ENCODE peak calls at places on chromosome 5, in six cellular contexts. A is adrenal gland; E is lower lobe of right lung; P is K562; L is CD8-positive, alpha-beta memory T cell; O is heart right ventricle. G is an unnamed sample.

GRCh38 chr5:7435503-7435902 is 39.6 kb downstream of the ADCY2 start:
- DNase-seq in A (no peak), E (no peak), P (no peak), L (no peak), O (no peak), G (no peak)

GRCh38 chr5:111551569-111552275 is 39.4 kb upstream of the STARD4 start:
- DNase-seq in A (no peak), E (no peak), P (no peak), L (no peak), O (no peak), G (no peak)

GRCh38 chr5:177194278-177194677 is 60.7 kb downstream of the NSD1 start:
- DNase-seq in A (peak; percentile 72), E (no peak), P (no peak), L (no peak), O (no peak), G (peak; percentile 14)

GRCh38 chr5:176353533-176353932 is 8.0 kb downstream of the KIAA1191 start:
- DNase-seq in A (no peak), E (no peak), P (no peak), L (no peak), O (no peak), G (no peak)

GRCh38 chr5:83645936-83646335 is 74.7 kb downstream of the HAPLN1 start:
- DNase-seq in A (no peak), E (no peak), P (no peak), L (no peak), O (no peak), G (no peak)

GRCh38 chr5:110055301-110055700 is 365.6 kb downstream of the MAN2A1 start:
- DNase-seq in A (no peak), E (no peak), P (no peak), L (no peak), O (no peak), G (no peak)

GRCh38 chr5:175422058-175422457 is 21.9 kb downstream of the DRD1 start:
- DNase-seq in A (no peak), E (no peak), P (no peak), L (no peak), O (no peak), G (no peak)

GRCh38 chr5:137935190-137935589 is 45.9 kb downstream of the PKD2L2 start:
- DNase-seq in A (no peak), E (no peak), P (no peak), L (no peak), O (no peak), G (no peak)

GRCh38 chr5:23721336-23721735 is 213.9 kb downstream of the PRDM9 start:
- DNase-seq in A (no peak), E (no peak), P (no peak), L (no peak), O (no peak), G (no peak)

GRCh38 chr5:14525397-14525796 is 56.2 kb upstream of the OTULINL start:
- DNase-seq in A (no peak), E (no peak), P (no peak), L (no peak), O (no peak), G (no peak)

GRCh38 chr5:133942589-133943474 is 25.6 kb downstream of the C5orf15 start:
- DNase-seq in A (peak; percentile 50), E (no peak), P (no peak), L (no peak), O (no peak), G (peak; percentile 31)

GRCh38 chr5:3385874-3386536 is 209.6 kb upstream of the IRX1 start:
- DNase-seq in A (no peak), E (no peak), P (no peak), L (no peak), O (no peak), G (no peak)

GRCh38 chr5:3382151-3382550 is 213.5 kb upstream of the IRX1 start:
- DNase-seq in A (no peak), E (no peak), P (no peak), L (no peak), O (no peak), G (no peak)

GRCh38 chr5:3382782-3383181 is 212.8 kb upstream of the IRX1 start:
- DNase-seq in A (no peak), E (no peak), P (no peak), L (no peak), O (no peak), G (no peak)

GRCh38 chr5:3386676-3387075 is 209.0 kb upstream of the IRX1 start:
- DNase-seq in A (no peak), E (no peak), P (no peak), L (no peak), O (no peak), G (no peak)

DNA sequence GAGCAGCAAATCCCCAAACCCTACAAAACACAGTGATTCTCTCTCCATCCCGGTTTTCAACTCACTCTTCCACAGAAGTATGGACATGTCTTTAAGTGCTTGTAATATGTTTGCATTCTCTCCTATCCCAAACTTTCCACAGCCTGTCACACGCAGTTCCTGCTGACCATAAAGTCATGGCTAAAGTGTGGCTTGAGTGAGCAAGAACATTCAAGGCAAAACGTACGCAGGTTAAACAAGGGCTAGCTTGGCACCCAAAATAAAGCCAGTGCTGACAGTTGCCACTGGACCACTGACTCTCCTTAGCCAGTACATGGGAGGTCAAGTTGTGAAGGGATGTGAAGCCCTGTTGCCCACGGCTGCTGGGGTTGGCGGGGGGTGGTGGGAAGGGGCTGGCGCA is 211.1 kb upstream of the IRX1 start:
- DNase-seq in A (no peak), E (no peak), P (no peak), L (no peak), O (no peak), G (no peak)
- H3K9me3 ChIP-seq in A (no peaks in the 10 kb centered on the region), E (no peaks in the 10 kb centered on the region), P (no peaks in the 10 kb centered on the region), L (no peaks in the 10 kb centered on the region), O (no peaks in the 10 kb centered on the region), G (no peaks in the 10 kb centered on the region)

GRCh38 chr5:181087309-181087708 is 43.7 kb downstream of the OR2V1 start:
- DNase-seq in A (no peak), E (no peak), P (no peak), L (no peak), O (no peak), G (no peak)
- H3K27me3 ChIP-seq in A (no peaks in the 10 kb centered on the region), E (peaks cover 3% of the 10 kb centered on the region), P (no peaks in the 10 kb centered on the region), L (peaks cover under 1% of the 10 kb centered on the region), O (peaks cover 3% of the 10 kb centered on the region), G (peaks cover 5% of the 10 kb centered on the region)

GRCh38 chr5:96883871-96884270 is 7.6 kb downstream of the ERAP2 start:
- DNase-seq in A (no peak), E (no peak), P (no peak), L (no peak), O (no peak), G (no peak)

GRCh38 chr5:96880402-96881164 is 4.3 kb downstream of the ERAP2 start:
- DNase-seq in A (no peak), E (no peak), P (no peak), L (no peak), O (no peak), G (peak; percentile 37)

GRCh38 chr5:96884995-96885394 is 8.7 kb downstream of the ERAP2 start:
- DNase-seq in A (no peak), E (no peak), P (no peak), L (no peak), O (no peak), G (no peak)

GRCh38 chr5:96881511-96882115 is 5.3 kb downstream of the ERAP2 start:
- DNase-seq in A (no peak), E (no peak), P (no peak), L (no peak), O (no peak), G (peak; percentile 45)

DNA sequence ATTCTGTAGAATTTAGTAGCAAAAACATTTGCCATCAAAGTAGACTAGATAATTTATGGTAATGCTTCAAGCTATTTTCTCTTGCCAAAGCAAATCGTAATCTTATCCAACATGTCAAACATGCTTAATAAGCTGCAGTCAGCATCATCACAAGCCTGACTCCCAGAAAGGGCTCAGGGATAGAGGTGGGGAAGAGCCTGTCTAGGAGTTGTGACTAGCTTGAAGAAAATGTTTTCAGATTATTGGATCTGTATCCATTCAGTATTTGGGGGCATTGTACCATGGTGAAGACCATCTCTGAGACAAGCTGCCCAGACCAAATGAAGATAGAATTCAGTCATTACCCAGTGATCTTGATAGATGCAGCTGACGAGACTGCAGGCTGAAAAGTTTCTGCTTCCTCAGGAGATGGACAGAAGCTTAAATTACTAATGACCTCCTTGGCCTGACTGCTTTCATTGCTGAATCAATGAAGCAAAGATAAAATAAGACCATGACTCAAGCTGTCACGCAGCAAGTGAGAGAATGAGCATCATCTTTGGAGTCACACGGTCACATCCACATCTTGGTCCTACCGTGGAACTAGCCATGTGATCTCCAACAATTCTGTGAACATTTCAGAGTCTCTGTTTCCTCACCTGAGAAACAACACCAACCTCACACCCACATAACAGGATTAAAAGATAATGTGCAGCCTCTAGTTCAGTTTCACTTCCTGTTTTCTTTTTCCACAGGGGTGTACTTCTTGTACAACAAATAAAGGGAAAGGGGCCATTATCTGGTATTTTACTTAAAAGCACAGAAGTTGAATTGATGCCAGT is 9.4 kb downstream of the ERAP2 start:
- DNase-seq in A (no peak), E (no peak), P (no peak), L (peak; percentile 23), O (no peak), G (peak; percentile 51)
- H3K4me3 ChIP-seq in A (no peak overlapping the region), E (no peak overlapping the region), P (no peak overlapping the region), L (peak overlapping the region; percentile 10), O (no peak overlapping the region), G (no peak overlapping the region)

GRCh38 chr5:166596043-166596442 is 1695.4 kb upstream of the WWC1 start:
- DNase-seq in A (no peak), E (no peak), P (no peak), L (no peak), O (no peak), G (no peak)

GRCh38 chr5:166595274-166595951 is 1696.0 kb upstream of the WWC1 start:
- DNase-seq in A (no peak), E (no peak), P (no peak), L (no peak), O (no peak), G (no peak)

DNA sequence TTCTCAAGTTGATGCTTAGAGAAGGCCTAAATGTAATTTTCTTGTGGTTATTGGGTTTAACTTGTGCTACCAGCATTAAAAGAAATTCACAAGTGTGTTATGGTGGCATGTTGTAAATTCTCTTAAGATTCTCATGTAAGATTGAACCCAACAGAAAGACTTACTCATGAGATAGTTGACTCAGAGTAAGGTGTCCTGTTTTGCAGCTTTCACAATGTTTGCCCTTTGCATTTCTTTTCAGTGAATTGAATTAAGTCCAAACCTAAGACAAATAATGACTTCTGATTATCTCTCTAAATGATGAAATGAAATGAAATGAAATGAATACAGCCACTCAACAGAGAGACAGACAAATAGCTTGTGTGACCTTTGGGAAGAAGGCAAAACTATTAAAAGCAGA is 1696.9 kb upstream of the WWC1 start:
- DNase-seq in A (no peak), E (no peak), P (no peak), L (no peak), O (no peak), G (no peak)
- H3K9me3 ChIP-seq in A (no peaks in the 10 kb centered on the region), E (no peaks in the 10 kb centered on the region), P (peaks cover 2% of the 10 kb centered on the region), L (no peaks in the 10 kb centered on the region), O (no peaks in the 10 kb centered on the region), G (no peaks in the 10 kb centered on the region)

GRCh38 chr5:169154660-169155059 is 146.3 kb downstream of the SLIT3 start:
- DNase-seq in A (no peak), E (no peak), P (no peak), L (no peak), O (no peak), G (no peak)
- H3K27me3 ChIP-seq in A (no peaks in the 10 kb centered on the region), E (no peaks in the 10 kb centered on the region), P (no peaks in the 10 kb centered on the region), L (no peaks in the 10 kb centered on the region), O (no peaks in the 10 kb centered on the region), G (no peaks in the 10 kb centered on the region)

GRCh38 chr5:141135718-141136266 is 786 bp downstream of the PCDHB5 start:
- DNase-seq in A (no peak), E (no peak), P (no peak), L (no peak), O (no peak), G (no peak)
- H3K4me3 ChIP-seq in A (no peak overlapping the region), E (peak overlapping the region; percentile 31), P (no peak overlapping the region), L (no peak overlapping the region), O (peak overlapping the region; percentile 60), G (no peak overlapping the region)

G was measured in small intestine.